ENCODE peak calls at places on chromosome 9, in six cellular contexts. M is CD8-positive, alpha-beta T cell; O is NT2/D1; E is H7; P is Caco-2; T is effector memory CD4-positive, alpha-beta T cell. N is an unnamed sample.

GRCh38 chr9:77019810-77020437 is 469 bp downstream of the FOXB2 start:
- DNase-seq in M (no peak), O (no peak), E (peak; percentile 78), P (no peak), T (no peak), N (no peak)

GRCh38 chr9:12771891-12772290 is 2.9 kb upstream of the LURAP1L start:
- DNase-seq in M (no peak), O (no peak), E (no peak), P (no peak), T (no peak), N (no peak)

GRCh38 chr9:135255033-135255842 is 167.8 kb downstream of the OLFM1 start:
- DNase-seq in M (no peak), O (no peak), E (peak; percentile 82), P (no peak), T (no peak), N (peak; percentile 63)

GRCh38 chr9:37466037-37466709 is 923 bp upstream of the ZBTB5 start:
- DNase-seq in M (no peak), O (peak; percentile 83), E (peak; percentile 84), P (peak; percentile 84), T (no peak), N (peak; percentile 82)

GRCh38 chr9:112971415-112971814 is 40.6 kb downstream of the ZNF883 start:
- DNase-seq in M (no peak), O (peak; percentile 5), E (peak; percentile 51), P (peak; percentile 29), T (no peak), N (no peak)

GRCh38 chr9:18905033-18905882 is 127.8 kb downstream of the SAXO1 start:
- DNase-seq in M (no peak), O (no peak), E (no peak), P (no peak), T (no peak), N (no peak)

GRCh38 chr9:749712-750111 is 91.8 kb upstream of the DMRT1 start:
- DNase-seq in M (peak; percentile 15), O (no peak), E (no peak), P (no peak), T (no peak), N (no peak)

GRCh38 chr9:110877376-110877775 is 160.9 kb downstream of the LPAR1 start:
- DNase-seq in M (no peak), O (no peak), E (no peak), P (no peak), T (no peak), N (no peak)

GRCh38 chr9:97830884-97831829 is 21.9 kb upstream of the FOXE1 start:
- DNase-seq in M (no peak), O (no peak), E (peak; percentile 24), P (peak; percentile 58), T (no peak), N (no peak)

GRCh38 chr9:10843151-10843550 is 230.3 kb upstream of the PTPRD start:
- DNase-seq in M (no peak), O (no peak), E (no peak), P (no peak), T (no peak), N (no peak)

GRCh38 chr9:2209400-2209799 is 194.3 kb downstream of the SMARCA2 start:
- DNase-seq in M (no peak), O (no peak), E (no peak), P (no peak), T (no peak), N (no peak)

GRCh38 chr9:84917366-84918063 is 248.0 kb downstream of the NTRK2 start:
- DNase-seq in M (no peak), O (no peak), E (peak; percentile 10), P (no peak), T (no peak), N (no peak)

GRCh38 chr9:134386951-134387831 is 60.9 kb downstream of the RXRA start:
- DNase-seq in M (no peak), O (no peak), E (no peak), P (no peak), T (no peak), N (no peak)

GRCh38 chr9:133768859-133769510 is 30.8 kb upstream of the SARDH start:
- DNase-seq in M (no peak), O (peak; percentile 28), E (peak; percentile 86), P (no peak), T (no peak), N (peak; percentile 60)

GRCh38 chr9:133706651-133707050 is 31.5 kb downstream of the SARDH start:
- DNase-seq in M (no peak), O (no peak), E (peak; percentile 24), P (no peak), T (no peak), N (peak; percentile 54)

DNA sequence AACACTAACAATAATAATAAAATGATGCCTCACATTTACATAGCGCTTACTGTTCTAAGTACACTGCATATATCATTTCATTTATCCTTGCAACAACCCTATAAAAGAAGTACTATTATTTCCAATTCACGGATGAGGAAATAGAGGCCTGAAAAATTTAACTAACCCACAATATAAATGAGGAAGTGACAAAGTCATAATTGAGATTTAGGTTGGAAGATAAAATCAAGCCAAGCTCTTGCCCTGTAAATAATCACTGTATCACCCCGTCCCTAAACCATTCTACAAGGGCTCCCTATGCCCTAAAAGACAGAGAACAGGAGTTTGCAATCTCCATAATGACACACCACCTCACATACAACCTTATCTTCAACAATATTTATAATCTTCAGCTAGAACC is 49.6 kb downstream of the STRBP start:
- DNase-seq in M (no peak), O (no peak), E (no peak), P (no peak), T (no peak), N (no peak)
- H3K4me3 ChIP-seq in M (no peak overlapping the region), O (no peak overlapping the region), E (no peak overlapping the region), P (no peak overlapping the region), T (no peak overlapping the region), N (no peak overlapping the region)

DNA sequence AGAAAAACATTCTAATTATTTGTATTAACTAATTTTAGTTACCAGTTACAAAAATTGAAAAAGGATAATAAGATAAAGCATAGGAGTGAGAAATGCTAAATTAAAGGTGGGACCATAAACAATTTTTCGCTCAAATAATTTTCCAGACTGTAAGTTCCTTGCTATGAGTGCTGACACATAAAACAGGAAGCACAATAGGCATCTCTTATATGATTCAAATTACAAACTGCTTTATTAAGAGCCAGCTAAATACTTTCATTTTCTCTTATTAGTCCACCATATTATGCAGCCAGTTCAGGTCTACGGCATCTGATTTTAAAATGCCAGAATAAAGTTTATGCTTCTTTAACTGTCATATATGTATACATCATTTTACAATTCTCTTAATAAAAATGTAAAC is 4.4 kb downstream of the RC3H2 start:
- DNase-seq in M (no peak), O (no peak), E (no peak), P (no peak), T (no peak), N (no peak)
- H3K4me3 ChIP-seq in M (no peak overlapping the region), O (no peak overlapping the region), E (no peak overlapping the region), P (no peak overlapping the region), T (peak overlapping the region; percentile 33), N (peak overlapping the region; percentile 9)

GRCh38 chr9:126111556-126111955 is 215.1 kb upstream of the MVB12B start:
- DNase-seq in M (no peak), O (no peak), E (no peak), P (no peak), T (no peak), N (peak; percentile 25)

GRCh38 chr9:126108240-126108639 is 218.4 kb upstream of the MVB12B start:
- DNase-seq in M (no peak), O (no peak), E (peak; percentile 75), P (peak; percentile 61), T (no peak), N (peak; percentile 17)

GRCh38 chr9:126109575-126109974 is 217.1 kb upstream of the MVB12B start:
- DNase-seq in M (no peak), O (no peak), E (no peak), P (no peak), T (no peak), N (peak; percentile 13)

GRCh38 chr9:126106404-126106803 is 220.2 kb upstream of the MVB12B start:
- DNase-seq in M (no peak), O (no peak), E (no peak), P (no peak), T (no peak), N (no peak)

GRCh38 chr9:126107736-126108135 is 218.9 kb upstream of the MVB12B start:
- DNase-seq in M (no peak), O (no peak), E (no peak), P (no peak), T (no peak), N (no peak)
- H3K4me3 ChIP-seq in M (no peak overlapping the region), O (no peak overlapping the region), E (no peak overlapping the region), P (no peak overlapping the region), T (no peak overlapping the region), N (no peak overlapping the region)

DNA sequence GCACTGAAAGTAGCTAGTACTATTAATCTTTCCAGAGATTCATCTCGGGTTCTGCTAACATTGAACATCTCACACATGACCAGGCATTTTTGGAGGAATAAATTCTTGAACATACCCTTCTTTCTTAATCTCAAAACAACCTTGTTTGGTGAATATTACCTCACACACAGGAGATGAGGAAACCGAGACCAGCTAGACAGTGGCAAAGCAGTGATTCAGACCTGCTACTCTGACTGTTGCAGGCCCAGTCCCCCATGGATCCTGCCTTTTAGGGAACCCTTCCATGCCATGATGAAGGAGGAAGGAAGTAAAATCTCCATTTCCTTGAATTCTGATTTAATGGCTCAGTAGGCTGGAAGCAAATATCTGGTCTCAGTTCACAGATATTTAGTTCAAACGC is 2.6 kb downstream of the PCSK5 start:
- DNase-seq in M (no peak), O (no peak), E (no peak), P (no peak), T (no peak), N (no peak)
- H3K4me3 ChIP-seq in M (peak overlapping the region; percentile 81), O (peak overlapping the region; percentile 81), E (peak overlapping the region; percentile 93), P (peak overlapping the region; percentile 58), T (no peak overlapping the region), N (peak overlapping the region; percentile 79)